ENCODE peak calls at places on chromosomes 6 and 20, in four cellular contexts. One of them, this sample, is unnamed.

GRCh38 chr6:78629154-78629721 is 238.1 kb upstream of the IRAK1BP1 start:
- DNase-seq in heart right ventricle: no peak
- DNase-seq in stimulated activated naive CD8-positive, alpha-beta T cell treated with anti-CD3 and anti-CD28 coated beads, Interleukin-15, Interleukin-2, amounts not matched to agents 100 U/mL and 50 U/mL, for 24 hours: no peak
- DNase-seq in hepatic stellate cell: peak
- DNase-seq in this sample: no peak

GRCh38 chr20:1003920-1004697 is 2.0 kb upstream of the RSPO4 start:
- DNase-seq in heart right ventricle: no peak
- DNase-seq in hepatic stellate cell: no peak
- DNase-seq in stimulated activated naive CD8-positive, alpha-beta T cell treated with anti-CD3 and anti-CD28 coated beads, Interleukin-15, Interleukin-2, amounts not matched to agents 100 U/mL and 50 U/mL, for 24 hours: no peak
- DNase-seq in this sample: no peak

GRCh38 chr6:43900560-43901329 is 130.7 kb downstream of the VEGFA start:
- DNase-seq in stimulated activated naive CD8-positive, alpha-beta T cell treated with anti-CD3 and anti-CD28 coated beads, Interleukin-15, Interleukin-2, amounts not matched to agents 100 U/mL and 50 U/mL, for 24 hours: no peak
- DNase-seq in heart right ventricle: no peak
- DNase-seq in hepatic stellate cell: no peak
- DNase-seq in this sample: peak

GRCh38 chr6:41672816-41673703 is 34.8 kb downstream of the MDFI start:
- DNase-seq in hepatic stellate cell: no peak
- DNase-seq in stimulated activated naive CD8-positive, alpha-beta T cell treated with anti-CD3 and anti-CD28 coated beads, Interleukin-15, Interleukin-2, amounts not matched to agents 100 U/mL and 50 U/mL, for 24 hours: no peak
- DNase-seq in heart right ventricle: no peak
- DNase-seq in this sample: no peak

GRCh38 chr6:97812940-97813339 is 529.9 kb upstream of the MMS22L start:
- DNase-seq in stimulated activated naive CD8-positive, alpha-beta T cell treated with anti-CD3 and anti-CD28 coated beads, Interleukin-15, Interleukin-2, amounts not matched to agents 100 U/mL and 50 U/mL, for 24 hours: no peak
- DNase-seq in heart right ventricle: no peak
- DNase-seq in hepatic stellate cell: no peak
- DNase-seq in this sample: no peak

GRCh38 chr20:17645010-17645409 is 37.0 kb downstream of the RRBP1 start:
- DNase-seq in stimulated activated naive CD8-positive, alpha-beta T cell treated with anti-CD3 and anti-CD28 coated beads, Interleukin-15, Interleukin-2, amounts not matched to agents 100 U/mL and 50 U/mL, for 24 hours: no peak
- DNase-seq in hepatic stellate cell: no peak
- DNase-seq in heart right ventricle: no peak
- DNase-seq in this sample: no peak

GRCh38 chr6:804317-804716 is 111.4 kb upstream of the EXOC2 start:
- DNase-seq in heart right ventricle: no peak
- DNase-seq in stimulated activated naive CD8-positive, alpha-beta T cell treated with anti-CD3 and anti-CD28 coated beads, Interleukin-15, Interleukin-2, amounts not matched to agents 100 U/mL and 50 U/mL, for 24 hours: no peak
- DNase-seq in hepatic stellate cell: no peak
- DNase-seq in this sample: no peak

GRCh38 chr6:22980446-22980845 is 411.1 kb downstream of the HDGFL1 start:
- DNase-seq in stimulated activated naive CD8-positive, alpha-beta T cell treated with anti-CD3 and anti-CD28 coated beads, Interleukin-15, Interleukin-2, amounts not matched to agents 100 U/mL and 50 U/mL, for 24 hours: no peak
- DNase-seq in hepatic stellate cell: peak
- DNase-seq in heart right ventricle: no peak
- DNase-seq in this sample: no peak

GRCh38 chr20:24151621-24152020 is 163.0 kb upstream of the GGTLC1 start:
- DNase-seq in hepatic stellate cell: no peak
- DNase-seq in stimulated activated naive CD8-positive, alpha-beta T cell treated with anti-CD3 and anti-CD28 coated beads, Interleukin-15, Interleukin-2, amounts not matched to agents 100 U/mL and 50 U/mL, for 24 hours: no peak
- DNase-seq in heart right ventricle: no peak
- DNase-seq in this sample: no peak

GRCh38 chr6:19866199-19866872 is 29.2 kb downstream of the ID4 start:
- DNase-seq in hepatic stellate cell: no peak
- DNase-seq in stimulated activated naive CD8-positive, alpha-beta T cell treated with anti-CD3 and anti-CD28 coated beads, Interleukin-15, Interleukin-2, amounts not matched to agents 100 U/mL and 50 U/mL, for 24 hours: no peak
- DNase-seq in heart right ventricle: no peak
- DNase-seq in this sample: no peak

GRCh38 chr20:51533291-51534172 is 9.0 kb downstream of the NFATC2 start:
- DNase-seq in stimulated activated naive CD8-positive, alpha-beta T cell treated with anti-CD3 and anti-CD28 coated beads, Interleukin-15, Interleukin-2, amounts not matched to agents 100 U/mL and 50 U/mL, for 24 hours: no peak
- DNase-seq in hepatic stellate cell: peak
- DNase-seq in heart right ventricle: no peak
- DNase-seq in this sample: no peak

GRCh38 chr6:119727504-119728219 is 378.1 kb upstream of the MAN1A1 start:
- DNase-seq in stimulated activated naive CD8-positive, alpha-beta T cell treated with anti-CD3 and anti-CD28 coated beads, Interleukin-15, Interleukin-2, amounts not matched to agents 100 U/mL and 50 U/mL, for 24 hours: no peak
- DNase-seq in heart right ventricle: no peak
- DNase-seq in hepatic stellate cell: no peak
- DNase-seq in this sample: no peak

GRCh38 chr6:31466466-31466865 is 31.5 kb upstream of the MICB start:
- DNase-seq in hepatic stellate cell: no peak
- DNase-seq in heart right ventricle: no peak
- DNase-seq in stimulated activated naive CD8-positive, alpha-beta T cell treated with anti-CD3 and anti-CD28 coated beads, Interleukin-15, Interleukin-2, amounts not matched to agents 100 U/mL and 50 U/mL, for 24 hours: no peak
- DNase-seq in this sample: no peak

GRCh38 chr20:14189794-14190402 is 147.5 kb downstream of the FLRT3 start:
- DNase-seq in hepatic stellate cell: peak
- DNase-seq in heart right ventricle: no peak
- DNase-seq in stimulated activated naive CD8-positive, alpha-beta T cell treated with anti-CD3 and anti-CD28 coated beads, Interleukin-15, Interleukin-2, amounts not matched to agents 100 U/mL and 50 U/mL, for 24 hours: no peak
- DNase-seq in this sample: no peak

GRCh38 chr6:41470341-41471063 is 75.7 kb upstream of the FOXP4 start:
- DNase-seq in hepatic stellate cell: peak
- DNase-seq in stimulated activated naive CD8-positive, alpha-beta T cell treated with anti-CD3 and anti-CD28 coated beads, Interleukin-15, Interleukin-2, amounts not matched to agents 100 U/mL and 50 U/mL, for 24 hours: peak
- DNase-seq in heart right ventricle: no peak
- DNase-seq in this sample: peak

GRCh38 chr6:21728141-21728540 is 134.6 kb downstream of the SOX4 start:
- DNase-seq in hepatic stellate cell: no peak
- DNase-seq in heart right ventricle: no peak
- DNase-seq in stimulated activated naive CD8-positive, alpha-beta T cell treated with anti-CD3 and anti-CD28 coated beads, Interleukin-15, Interleukin-2, amounts not matched to agents 100 U/mL and 50 U/mL, for 24 hours: no peak
- DNase-seq in this sample: no peak

GRCh38 chr20:47727909-47728361 is 57.3 kb downstream of the SULF2 start:
- DNase-seq in stimulated activated naive CD8-positive, alpha-beta T cell treated with anti-CD3 and anti-CD28 coated beads, Interleukin-15, Interleukin-2, amounts not matched to agents 100 U/mL and 50 U/mL, for 24 hours: no peak
- DNase-seq in heart right ventricle: no peak
- DNase-seq in hepatic stellate cell: no peak
- DNase-seq in this sample: no peak

GRCh38 chr6:37005061-37005810 is at the start of gene FGD2:
- DNase-seq in heart right ventricle: no peak
- DNase-seq in hepatic stellate cell: no peak
- DNase-seq in stimulated activated naive CD8-positive, alpha-beta T cell treated with anti-CD3 and anti-CD28 coated beads, Interleukin-15, Interleukin-2, amounts not matched to agents 100 U/mL and 50 U/mL, for 24 hours: peak
- DNase-seq in this sample: no peak

GRCh38 chr6:38518511-38519304 is 121.0 kb downstream of the BTBD9 start:
- DNase-seq in hepatic stellate cell: no peak
- DNase-seq in heart right ventricle: no peak
- DNase-seq in stimulated activated naive CD8-positive, alpha-beta T cell treated with anti-CD3 and anti-CD28 coated beads, Interleukin-15, Interleukin-2, amounts not matched to agents 100 U/mL and 50 U/mL, for 24 hours: no peak
- DNase-seq in this sample: no peak

GRCh38 chr20:49096212-49096730 is 50.2 kb downstream of the CSE1L start:
- DNase-seq in hepatic stellate cell: no peak
- DNase-seq in stimulated activated naive CD8-positive, alpha-beta T cell treated with anti-CD3 and anti-CD28 coated beads, Interleukin-15, Interleukin-2, amounts not matched to agents 100 U/mL and 50 U/mL, for 24 hours: no peak
- DNase-seq in heart right ventricle: no peak
- DNase-seq in this sample: no peak

GRCh38 chr6:51934098-51934497 is 153.3 kb downstream of the PKHD1 start:
- DNase-seq in stimulated activated naive CD8-positive, alpha-beta T cell treated with anti-CD3 and anti-CD28 coated beads, Interleukin-15, Interleukin-2, amounts not matched to agents 100 U/mL and 50 U/mL, for 24 hours: no peak
- DNase-seq in heart right ventricle: no peak
- DNase-seq in hepatic stellate cell: peak
- DNase-seq in this sample: no peak

GRCh38 chr6:160992323-160993314 is 1.1 kb downstream of the MAP3K4 start:
- DNase-seq in heart right ventricle: peak
- DNase-seq in hepatic stellate cell: peak
- DNase-seq in stimulated activated naive CD8-positive, alpha-beta T cell treated with anti-CD3 and anti-CD28 coated beads, Interleukin-15, Interleukin-2, amounts not matched to agents 100 U/mL and 50 U/mL, for 24 hours: peak
- DNase-seq in this sample: peak